ENCODE peak calls at places on chromosomes 6 and 20, in nine cellular contexts. U, G, O, Y, Q, C, M, S and J are unnamed samples.

GRCh38 chr6:12873706-12874105 is 157.1 kb downstream of the PHACTR1 start:
- DNase-seq in O (no peak), U (no peak), Q (peak; percentile 42), Y (no peak), C (no peak), G (no peak), M (no peak), S (no peak), J (no peak)

GRCh38 chr6:26159417-26160273 is 72.4 kb downstream of the HFE start:
- DNase-seq in U (no peak), Q (no peak), Y (no peak), S (no peak), M (no peak), G (no peak), C (no peak), O (no peak), J (no peak)

GRCh38 chr20:48632017-48632824 is 195.6 kb downstream of the PREX1 start:
- DNase-seq in G (no peak), Y (no peak), Q (no peak), C (no peak), U (no peak), M (no peak), S (no peak), O (no peak), J (no peak)

GRCh38 chr6:56840467-56841371 is 114.2 kb upstream of the BEND6 start:
- DNase-seq in Q (peak; percentile 80), C (no peak), Y (no peak), U (no peak), G (no peak), S (no peak), M (no peak), O (no peak), J (no peak)

GRCh38 chr6:23483896-23484295 is 642.1 kb upstream of the NRSN1 start:
- DNase-seq in M (no peak), Q (no peak), C (no peak), S (no peak), Y (no peak), U (no peak), O (no peak), G (no peak), J (no peak)

GRCh38 chr6:29797120-29797519 is 30.5 kb upstream of the HLA-G start:
- DNase-seq in U (no peak), M (no peak), C (no peak), Q (peak; percentile 12), S (no peak), Y (no peak), G (no peak), O (no peak), J (no peak)

GRCh38 chr6:30590509-30590908 is 19.3 kb downstream of the ABCF1 start:
- DNase-seq in C (no peak), G (no peak), O (no peak), Y (no peak), M (no peak), S (no peak), U (no peak), Q (no peak), J (no peak)

GRCh38 chr20:33732166-33732970 is 572 bp downstream of the ZNF341 start:
- DNase-seq in M (no peak), U (peak; percentile 97), O (peak; percentile 83), C (no peak), G (peak; percentile 89), Y (peak; percentile 81), Q (peak; percentile 85), S (peak; percentile 95), J (no peak)

GRCh38 chr6:3876866-3877265 is 27.7 kb downstream of the FAM50B start:
- DNase-seq in M (no peak), Q (peak; percentile 26), O (no peak), U (no peak), C (no peak), G (no peak), Y (no peak), S (no peak), J (no peak)

GRCh38 chr20:50569864-50570836 is 60.0 kb downstream of the PTPN1 start:
- DNase-seq in S (no peak), G (no peak), Q (no peak), M (no peak), O (peak; percentile 61), Y (peak; percentile 37), C (no peak), U (no peak), J (no peak)

GRCh38 chr6:133835901-133836300 is 53.0 kb upstream of the TCF21 start:
- DNase-seq in C (no peak), G (no peak), U (no peak), Y (no peak), S (no peak), Q (peak; percentile 14), M (no peak), O (no peak), J (no peak)

GRCh38 chr20:20743511-20744169 is 31.2 kb upstream of the RALGAPA2 start:
- DNase-seq in Y (no peak), M (no peak), U (no peak), O (peak; percentile 49), Q (no peak), C (no peak), S (peak; percentile 80), G (no peak), J (no peak)

GRCh38 chr20:44251284-44251683 is 4.2 kb downstream of the GDAP1L1 start:
- DNase-seq in C (no peak), U (no peak), O (no peak), G (no peak), M (no peak), Q (no peak), Y (no peak), S (no peak), J (no peak)

GRCh38 chr20:44255942-44256341 is 8.8 kb downstream of the GDAP1L1 start:
- DNase-seq in S (no peak), C (no peak), O (no peak), Q (no peak), M (no peak), G (no peak), U (no peak), Y (no peak), J (no peak)

GRCh38 chr20:44256961-44257360 is 9.9 kb downstream of the GDAP1L1 start:
- DNase-seq in S (no peak), U (no peak), G (no peak), Q (no peak), O (no peak), C (no peak), Y (no peak), M (no peak), J (no peak)

GRCh38 chr20:44254073-44254472 is 7.0 kb downstream of the GDAP1L1 start:
- DNase-seq in Q (no peak), G (no peak), Y (no peak), U (no peak), S (no peak), M (no peak), C (no peak), O (no peak), J (no peak)

GRCh38 chr20:44253528-44253927 is 6.4 kb downstream of the GDAP1L1 start:
- DNase-seq in Y (no peak), G (no peak), U (no peak), C (no peak), O (peak; percentile 41), M (no peak), Q (no peak), S (no peak), J (no peak)
- TF ChIP-seq CTCF in Y (no peak), G (no peak), U (no peak), C (no peak), O (peak; percentile 50), M (no peak), Q (peak; percentile 8), S (no peak), J (no peak)

GRCh38 chr20:58880441-58880840 is 27.9 kb downstream of the GNAS start:
- DNase-seq in M (no peak), Y (no peak), S (no peak), O (no peak), G (no peak), Q (no peak), U (no peak), C (no peak), J (no peak)

GRCh38 chr20:58878399-58878798 is 25.9 kb downstream of the GNAS start:
- DNase-seq in C (no peak), M (no peak), G (no peak), Y (no peak), U (no peak), Q (no peak), S (no peak), O (no peak), J (no peak)

GRCh38 chr20:58883243-58883691 is 30.8 kb downstream of the GNAS start:
- DNase-seq in S (no peak), O (peak; percentile 44), G (no peak), Q (peak; percentile 82), U (no peak), M (no peak), C (no peak), Y (no peak), J (no peak)

GRCh38 chr20:58882704-58883089 is 30.2 kb downstream of the GNAS start:
- DNase-seq in Q (no peak), C (no peak), M (no peak), S (no peak), Y (no peak), G (no peak), U (no peak), O (no peak), J (no peak)

GRCh38 chr20:58880994-58881752 is 28.7 kb downstream of the GNAS start:
- DNase-seq in Y (no peak), S (no peak), O (no peak), G (no peak), Q (no peak), M (no peak), U (no peak), C (no peak), J (no peak)
- TF ChIP-seq CTCF in Y (no peak), S (no peak), O (peak; percentile 68), G (peak; percentile 28), Q (no peak), M (no peak), U (no peak), C (no peak), J (peak; percentile 37)

DNA sequence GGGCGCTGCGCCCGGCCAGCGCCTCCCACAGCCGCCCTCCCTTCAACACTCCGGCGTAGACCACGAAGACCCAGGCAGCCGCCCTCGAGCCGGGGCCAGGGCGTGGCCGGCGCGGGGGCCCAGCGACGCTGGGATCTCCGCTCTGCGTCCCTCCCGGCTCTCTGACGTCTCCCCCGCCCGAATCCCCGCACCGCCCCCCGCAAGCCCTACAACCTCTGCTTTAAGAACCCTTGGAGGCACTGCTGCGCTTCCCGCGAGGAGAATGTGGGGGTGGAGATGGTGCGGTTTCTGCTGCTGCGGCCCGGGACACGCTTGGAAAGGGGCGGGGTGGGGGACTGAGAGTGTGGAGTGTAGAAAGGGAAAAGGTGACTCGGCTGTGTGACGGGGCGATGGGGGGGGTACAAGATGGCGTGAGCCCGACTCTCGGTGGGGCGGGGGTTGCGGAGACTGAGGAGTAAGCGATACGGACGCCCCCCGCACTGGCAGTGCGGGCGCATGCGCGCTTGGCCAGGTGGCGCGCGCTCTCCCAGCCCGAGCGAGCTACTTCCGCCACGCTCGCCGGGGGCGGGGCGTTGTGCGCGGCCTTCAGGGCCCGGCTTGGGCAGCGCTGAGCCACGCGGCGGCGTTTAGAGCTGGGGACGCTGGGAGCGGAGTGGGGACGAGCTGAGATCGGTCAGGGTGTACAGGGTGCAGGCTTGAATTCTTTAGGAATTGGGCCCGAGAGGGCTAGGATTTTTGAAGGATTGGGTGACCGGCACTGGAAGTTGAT is at the start of gene SUPT3H:
- DNase-seq in M (peak; percentile 57), U (peak; percentile 97), Q (peak; percentile 92), C (peak; percentile 93), O (peak; percentile 95), Y (peak; percentile 92), G (peak; percentile 93), S (peak; percentile 97), J (peak; percentile 42)
- TF ChIP-seq CTCF in M (peak; percentile 55), U (no peak), Q (peak; percentile 36), C (no peak), O (peak; percentile 12), Y (no peak), G (no peak), S (peak; percentile 17), J (peak; percentile 0)

GRCh38 chr6:130381459-130382380 is 15.9 kb downstream of the TMEM200A start:
- DNase-seq in G (no peak), Y (peak; percentile 24), U (no peak), O (no peak), C (no peak), M (no peak), S (no peak), Q (no peak), J (no peak)
- TF ChIP-seq CTCF in G (no peak), Y (no peak), U (no peak), O (no peak), C (no peak), M (no peak), S (no peak), Q (no peak), J (no peak)